ENCODE peak calls at places on chromosome 5, in five cellular contexts. X, H, T, P and C are unnamed samples.

GRCh38 chr5:178673801-178674200 is 47.0 kb upstream of the CLK4 start:
- DNase-seq in X (no peak), H (no peak), T (no peak), P (no peak), C (no peak)

GRCh38 chr5:119212666-119213065 is 141.8 kb downstream of the DMXL1 start:
- DNase-seq in X (no peak), H (no peak), T (no peak), P (no peak), C (no peak)

GRCh38 chr5:142888469-142889085 is 118.4 kb downstream of the ARHGAP26 start:
- DNase-seq in X (no peak), H (no peak), T (no peak), P (no peak), C (no peak)

GRCh38 chr5:5798041-5798827 is 375.8 kb downstream of the ICE1 start:
- DNase-seq in X (no peak), H (no peak), T (no peak), P (no peak), C (no peak)

GRCh38 chr5:130061746-130062145 is 157.5 kb downstream of the CHSY3 start:
- DNase-seq in X (no peak), H (no peak), T (no peak), P (no peak), C (no peak)

GRCh38 chr5:122126177-122126701 is 3.1 kb upstream of the ZNF474 start:
- DNase-seq in X (no peak), H (no peak), T (no peak), P (no peak), C (no peak)

GRCh38 chr5:54317511-54318260 is 7.3 kb upstream of the ARL15 start:
- DNase-seq in X (no peak), H (no peak), T (no peak), P (no peak), C (no peak)

GRCh38 chr5:132461671-132462070 is 28.9 kb downstream of the IRF1 start:
- DNase-seq in X (no peak), H (no peak), T (no peak), P (no peak), C (no peak)

GRCh38 chr5:32254987-32255900 is 57.5 kb downstream of the MTMR12 start:
- DNase-seq in X (no peak), H (no peak), T (no peak), P (no peak), C (no peak)

GRCh38 chr5:149271195-149271716 is 403 bp upstream of the AFAP1L1 start:
- DNase-seq in X (no peak), H (no peak), T (no peak), P (peak), C (no peak)

GRCh38 chr5:109953821-109954220 is 264.1 kb downstream of the MAN2A1 start:
- DNase-seq in X (no peak), H (no peak), T (no peak), P (no peak), C (no peak)

GRCh38 chr5:112245616-112246015 is 173.5 kb downstream of the EPB41L4A start:
- DNase-seq in X (no peak), H (no peak), T (no peak), P (no peak), C (no peak)

GRCh38 chr5:133509742-133510079 is 102.6 kb downstream of the FSTL4 start:
- DNase-seq in X (no peak), H (no peak), T (no peak), P (no peak), C (no peak)

GRCh38 chr5:33423018-33423630 is 17.6 kb upstream of the TARS1 start:
- DNase-seq in X (no peak), H (no peak), T (no peak), P (no peak), C (no peak)

GRCh38 chr5:372911-373709 is 51.6 kb downstream of the AHRR start:
- DNase-seq in X (peak), H (peak), T (peak), P (no peak), C (peak)

GRCh38 chr5:56475689-56476486 is 242.8 kb upstream of the ANKRD55 start:
- DNase-seq in X (no peak), H (no peak), T (peak), P (no peak), C (no peak)

GRCh38 chr5:147464211-147464610 is 45.7 kb downstream of the DPYSL3 start:
- DNase-seq in X (no peak), H (no peak), T (no peak), P (no peak), C (no peak)

GRCh38 chr5:178304761-178305645 is 72.4 kb upstream of the PHYKPL start:
- DNase-seq in X (peak), H (no peak), T (peak), P (peak), C (no peak)

GRCh38 chr5:14581891-14582796 is 552 bp downstream of the OTULINL start:
- DNase-seq in X (peak), H (peak), T (no peak), P (peak), C (peak)

GRCh38 chr5:87079219-87079618 is 188.5 kb upstream of the RASA1 start:
- DNase-seq in X (no peak), H (no peak), T (no peak), P (peak), C (no peak)

GRCh38 chr5:92050970-92051369 is 667.9 kb upstream of the ARRDC3 start:
- DNase-seq in X (no peak), H (no peak), T (no peak), P (no peak), C (no peak)

GRCh38 chr5:6470672-6471071 is 22.0 kb downstream of the UBE2QL1 start:
- DNase-seq in X (no peak), H (peak), T (no peak), P (no peak), C (no peak)

GRCh38 chr5:141478321-141478945 is 2.7 kb downstream of the PCDHGC3 start:
- DNase-seq in X (peak), H (peak), T (no peak), P (no peak), C (no peak)

GRCh38 chr5:141479776-141480175 is 4.0 kb downstream of the PCDHGC3 start:
- DNase-seq in X (no peak), H (no peak), T (no peak), P (no peak), C (no peak)

GRCh38 chr5:141476132-141476909 is 555 bp downstream of the PCDHGC3 start:
- DNase-seq in X (peak), H (peak), T (no peak), P (peak), C (peak)

GRCh38 chr5:141477169-141477568 is 1.4 kb downstream of the PCDHGC3 start:
- DNase-seq in X (no peak), H (no peak), T (no peak), P (no peak), C (no peak)

GRCh38 chr5:141477815-141478214 is 2.0 kb downstream of the PCDHGC3 start:
- DNase-seq in X (no peak), H (no peak), T (no peak), P (no peak), C (no peak)
- H3K4me3 ChIP-seq in X (no peak), H (peak), T (peak), P (peak), C (peak)

GRCh38 chr5:157913575-157913974 is 54.6 kb upstream of the CLINT1 start:
- DNase-seq in X (no peak), H (no peak), T (no peak), P (no peak), C (no peak)

GRCh38 chr5:157911568-157911967 is 52.6 kb upstream of the CLINT1 start:
- DNase-seq in X (no peak), H (no peak), T (no peak), P (no peak), C (no peak)

GRCh38 chr5:157912621-157913325 is 53.8 kb upstream of the CLINT1 start:
- DNase-seq in X (peak), H (peak), T (no peak), P (no peak), C (no peak)

GRCh38 chr5:157915638-157916037 is 56.7 kb upstream of the CLINT1 start:
- DNase-seq in X (peak), H (peak), T (peak), P (peak), C (peak)

GRCh38 chr5:157914389-157914788 is 55.4 kb upstream of the CLINT1 start:
- DNase-seq in X (no peak), H (no peak), T (no peak), P (no peak), C (no peak)
- H3K27ac ChIP-seq in X (peak), H (peak), T (no peak), P (no peak), C (no peak)

GRCh38 chr5:88824892-88825781 is 57.8 kb downstream of the MEF2C start:
- DNase-seq in X (no peak), H (no peak), T (no peak), P (no peak), C (no peak)
- H3K4me3 ChIP-seq in X (no peak), H (no peak), T (peak), P (peak), C (no peak)

DNA sequence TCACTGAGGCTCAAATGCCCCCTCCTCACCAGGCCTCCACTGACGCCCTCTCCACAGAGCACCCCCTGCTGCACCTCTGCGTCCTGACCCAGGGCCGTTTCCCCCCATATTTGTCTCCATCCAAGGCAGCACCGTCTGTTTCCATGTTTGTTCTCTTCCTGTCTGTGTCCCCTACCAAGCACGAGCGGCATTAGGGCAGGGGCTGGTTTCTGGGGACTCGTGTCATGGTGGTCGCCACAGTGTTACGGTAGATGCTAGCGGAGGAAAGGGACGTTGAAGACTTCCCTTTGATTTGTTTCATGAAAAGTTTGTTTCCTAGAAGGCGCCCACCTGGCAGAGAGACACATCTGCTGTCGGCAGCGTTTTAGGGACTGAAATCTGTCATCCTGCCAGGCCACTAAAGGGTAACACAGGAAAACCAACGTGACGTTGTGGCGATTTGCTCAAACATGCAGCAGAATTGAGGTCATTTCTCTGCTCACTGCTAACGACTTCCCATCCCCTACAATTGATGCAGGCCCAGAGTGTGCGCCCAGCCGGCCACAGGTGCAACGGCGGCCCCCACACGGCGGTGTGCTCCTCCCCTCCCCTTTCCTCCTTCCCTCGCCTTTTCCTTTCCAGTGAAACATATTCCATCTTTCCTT is 79.3 kb upstream of the IRX4 start:
- DNase-seq in X (no peak), H (no peak), T (no peak), P (no peak), C (no peak)
- H3K27ac ChIP-seq in X (no peak), H (no peak), T (no peak), P (no peak), C (no peak)

GRCh38 chr5:59039296-59040006 is 456.6 kb downstream of the RAB3C start:
- DNase-seq in X (peak), H (peak), T (peak), P (peak), C (peak)

GRCh38 chr5:59041355-59041754 is 458.5 kb downstream of the RAB3C start:
- DNase-seq in X (no peak), H (no peak), T (no peak), P (no peak), C (no peak)

GRCh38 chr5:59039003-59039295 is 456.1 kb downstream of the RAB3C start:
- DNase-seq in X (no peak), H (no peak), T (no peak), P (no peak), C (no peak)

GRCh38 chr5:59040804-59041201 is 457.9 kb downstream of the RAB3C start:
- DNase-seq in X (no peak), H (no peak), T (no peak), P (no peak), C (no peak)

GRCh38 chr5:59040007-59040803 is 457.3 kb downstream of the RAB3C start:
- DNase-seq in X (no peak), H (no peak), T (no peak), P (no peak), C (no peak)
- H3K4me3 ChIP-seq in X (peak), H (peak), T (peak), P (peak), C (peak)

DNA sequence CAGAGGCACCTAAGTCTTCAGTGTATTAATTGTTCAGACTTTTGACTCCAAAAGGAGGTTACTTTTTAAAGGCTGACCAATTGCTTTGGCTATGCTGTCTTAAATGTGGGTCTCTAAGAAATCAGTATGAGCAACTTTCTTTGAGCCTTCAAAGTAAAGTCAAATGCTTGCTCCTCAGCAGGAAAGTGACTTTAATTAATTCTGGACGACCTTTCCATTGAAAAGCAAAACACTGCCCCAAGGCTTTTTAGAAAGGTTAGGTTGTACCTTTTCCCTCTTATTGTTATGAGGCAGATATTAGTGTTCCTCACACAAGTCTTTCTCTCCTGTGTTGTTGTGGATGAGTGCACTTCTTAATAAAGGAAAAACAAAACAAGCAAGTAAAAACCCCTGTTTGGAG is 158.8 kb upstream of the ZNF608 start:
- DNase-seq in X (no peak), H (no peak), T (no peak), P (no peak), C (no peak)
- H3K27ac ChIP-seq in X (no peak), H (peak), T (no peak), P (no peak), C (no peak)